ENCODE peak calls at places on chromosomes 1 and 21, in four cellular contexts. P, K, Q and T are unnamed samples.

GRCh38 chr21:38989097-38989744 is 183.5 kb downstream of the ETS2 start:
- DNase-seq in P (no peak), Q (no peak), K (no peak), T (no peak)

GRCh38 chr1:86849756-86850155 is 64.2 kb downstream of the SELENOF start:
- DNase-seq in K (no peak), P (no peak), Q (no peak), T (no peak)

GRCh38 chr1:44316231-44316759 is 38.8 kb downstream of the ERI3 start:
- DNase-seq in Q (no peak), P (no peak), K (no peak), T (no peak)

GRCh38 chr1:80656011-80656627 is 1144.6 kb upstream of the ADGRL2 start:
- DNase-seq in P (peak; percentile 13), K (peak; percentile 41), Q (no peak), T (no peak)

GRCh38 chr1:223199094-223199647 is 56.1 kb upstream of the TLR5 start:
- DNase-seq in P (no peak), K (no peak), Q (no peak), T (no peak)

GRCh38 chr1:28893403-28894102 is 20.8 kb upstream of the EPB41 start:
- DNase-seq in P (no peak), Q (peak; percentile 63), K (no peak), T (peak; percentile 63)

GRCh38 chr1:79161077-79161476 is 154.5 kb upstream of the ADGRL4 start:
- DNase-seq in Q (no peak), K (no peak), P (no peak), T (no peak)

GRCh38 chr1:244992833-244993232 is 128.5 kb upstream of the HNRNPU start:
- DNase-seq in K (no peak), P (no peak), Q (no peak), T (no peak)

GRCh38 chr1:233664254-233664653 is 50.3 kb downstream of the KCNK1 start:
- DNase-seq in P (no peak), Q (no peak), K (no peak), T (no peak)

GRCh38 chr1:198969981-198970380 is 331.1 kb downstream of the PTPRC start:
- DNase-seq in K (no peak), Q (no peak), P (no peak), T (no peak)

GRCh38 chr1:189567890-189568289 is 909.8 kb downstream of the BRINP3 start:
- DNase-seq in K (no peak), P (no peak), Q (no peak), T (no peak)

GRCh38 chr1:56137090-56137489 is 442.3 kb downstream of the PLPP3 start:
- DNase-seq in K (no peak), Q (no peak), P (no peak), T (no peak)

GRCh38 chr21:33857846-33858671 is 57.5 kb downstream of the ATP5PO start:
- DNase-seq in P (no peak), K (no peak), Q (no peak), T (no peak)

GRCh38 chr1:84890581-84890980 is 2.4 kb downstream of the LPAR3 start:
- DNase-seq in Q (no peak), K (no peak), P (no peak), T (no peak)

GRCh38 chr1:86741947-86742572 is 37.7 kb downstream of the SH3GLB1 start:
- DNase-seq in Q (peak; percentile 33), K (peak; percentile 13), P (peak; percentile 34), T (no peak)

GRCh38 chr21:39137248-39138186 is 45.7 kb downstream of the PSMG1 start:
- DNase-seq in Q (peak; percentile 32), K (peak; percentile 43), P (no peak), T (peak; percentile 64)

GRCh38 chr1:70420320-70420719 is 9.3 kb downstream of the CTH start:
- DNase-seq in K (no peak), Q (no peak), P (peak; percentile 23), T (peak; percentile 46)

GRCh38 chr1:146013566-146013937 is 8.0 kb downstream of the HJV start:
- DNase-seq in P (no peak), K (no peak), Q (no peak), T (no peak)

GRCh38 chr1:243793298-243793697 is 56.7 kb downstream of the AKT3 start:
- DNase-seq in P (no peak), Q (no peak), K (no peak), T (no peak)

GRCh38 chr1:67685558-67686271 is 714 bp downstream of the GADD45A start:
- DNase-seq in K (no peak), Q (peak; percentile 65), P (no peak), T (no peak)

GRCh38 chr1:84688461-84689061 is 1.7 kb downstream of the SSX2IP start:
- DNase-seq in Q (peak; percentile 17), K (no peak), P (no peak), T (no peak)

GRCh38 chr1:219340796-219341195 is 167.1 kb downstream of the LYPLAL1 start:
- DNase-seq in P (no peak), K (no peak), Q (no peak), T (no peak)

GRCh38 chr1:202349263-202349928 is 897 bp downstream of the PPP1R12B start:
- DNase-seq in P (no peak), Q (peak; percentile 66), K (peak; percentile 43), T (no peak)

GRCh38 chr1:165073402-165074007 is 283.0 kb downstream of the LMX1A start:
- DNase-seq in Q (no peak), K (peak; percentile 43), P (peak; percentile 51), T (no peak)

GRCh38 chr1:161019767-161020572 is 982 bp downstream of the F11R start:
- DNase-seq in Q (no peak), K (no peak), P (no peak), T (no peak)

GRCh38 chr1:112878321-112878720 is 77.7 kb downstream of the SLC16A1 start:
- DNase-seq in K (no peak), Q (peak; percentile 42), P (no peak), T (no peak)

DNA sequence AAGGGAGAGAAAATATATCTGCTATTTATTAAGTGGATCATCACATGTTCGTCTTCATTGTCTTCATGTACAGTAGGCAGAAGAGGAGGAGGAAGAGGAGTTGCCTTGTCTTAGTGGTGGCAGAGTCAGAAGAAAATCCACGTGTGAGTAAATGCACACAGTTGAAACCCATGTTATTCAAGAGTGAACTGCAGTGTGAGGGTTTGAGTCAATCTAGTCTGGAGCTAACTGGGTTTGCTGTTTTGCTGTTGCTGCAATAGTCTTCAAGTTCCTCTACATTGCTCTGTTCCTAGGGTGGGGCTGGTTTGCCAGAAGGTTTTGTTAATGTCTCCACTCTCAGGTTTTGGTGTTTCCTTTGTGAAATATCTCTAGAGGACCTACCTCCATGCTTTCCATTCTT is 3.1 kb upstream of the CD1A start:
- DNase-seq in P (no peak), K (no peak), Q (no peak), T (no peak)
- TF ChIP-seq SRF in P (no peak), K (no peak), Q (no peak), T (no peak)

GRCh38 chr1:7648761-7649384 is 122.2 kb upstream of the VAMP3 start:
- DNase-seq in Q (no peak), P (no peak), K (no peak), T (no peak)
- TF ChIP-seq POLR2AphosphoS5 in Q (no peak), P (no peak), K (no peak), T (no peak)

DNA sequence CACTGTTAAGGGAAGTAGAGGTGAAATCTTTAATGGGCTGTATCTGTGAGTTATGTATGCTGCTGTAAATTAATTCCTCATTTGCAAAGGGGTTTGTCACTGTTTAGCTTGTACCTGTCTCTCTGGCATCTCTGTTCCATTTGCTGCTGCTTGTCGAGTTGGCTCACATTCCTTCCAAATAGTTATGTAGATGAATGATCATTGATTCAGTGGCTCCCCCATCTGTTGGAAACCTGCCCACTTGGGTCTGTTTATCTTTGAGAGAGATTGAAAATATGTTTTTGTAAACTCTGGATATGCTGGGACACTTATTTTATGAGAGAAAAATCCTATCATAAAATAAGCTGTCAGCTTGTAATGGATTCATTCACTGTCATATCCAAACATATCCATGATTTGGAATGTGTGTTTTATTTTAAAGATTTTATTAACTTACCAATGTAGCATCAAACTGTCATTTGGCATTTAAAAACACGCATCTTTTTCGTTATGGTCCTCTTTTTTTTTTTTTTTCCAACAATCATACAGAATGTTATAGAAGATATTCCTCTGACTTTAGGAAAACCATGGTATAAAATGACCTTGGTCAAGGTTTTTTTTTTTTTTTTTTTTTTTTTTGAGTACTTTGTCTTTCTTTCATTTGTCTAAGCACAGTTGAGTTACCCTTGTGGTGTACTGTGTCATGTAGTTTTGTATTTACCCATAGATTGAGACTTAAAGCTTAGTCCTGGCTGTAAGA is 3.5 kb downstream of the RYR2 start:
- DNase-seq in K (no peak), Q (no peak), P (no peak), T (no peak)
- TF ChIP-seq FOSL1 in K (no peak), Q (no peak), P (no peak), T (no peak)

DNA sequence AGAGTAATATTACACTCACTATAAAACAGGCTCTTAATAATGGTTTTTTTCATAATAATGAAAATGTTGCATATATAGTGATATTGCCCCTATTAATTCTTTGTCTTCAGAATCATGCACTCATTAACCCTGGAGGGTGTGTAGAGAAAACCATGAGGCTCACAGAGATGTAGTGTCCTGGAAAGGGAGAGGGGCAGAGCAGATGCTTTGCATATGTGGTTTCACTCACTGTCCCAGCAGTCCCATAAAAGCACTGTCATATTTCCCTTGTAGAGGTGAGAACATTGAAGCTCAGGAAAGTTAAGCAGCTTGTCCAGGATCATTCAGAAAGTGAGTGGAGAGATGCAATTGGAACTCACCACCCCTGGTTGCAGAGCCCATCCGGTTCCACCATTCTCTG is 86.2 kb downstream of the RGL1 start:
- DNase-seq in Q (no peak), P (no peak), K (no peak), T (no peak)
- TF ChIP-seq SRF in Q (no peak), P (no peak), K (no peak), T (no peak)

GRCh38 chr1:119779869-119780356 is 11.2 kb upstream of the HMGCS2 start:
- DNase-seq in P (no peak), K (no peak), Q (no peak), T (no peak)
- TF ChIP-seq POLR2AphosphoS5 in P (no peak), K (no peak), Q (no peak), T (no peak)

DNA sequence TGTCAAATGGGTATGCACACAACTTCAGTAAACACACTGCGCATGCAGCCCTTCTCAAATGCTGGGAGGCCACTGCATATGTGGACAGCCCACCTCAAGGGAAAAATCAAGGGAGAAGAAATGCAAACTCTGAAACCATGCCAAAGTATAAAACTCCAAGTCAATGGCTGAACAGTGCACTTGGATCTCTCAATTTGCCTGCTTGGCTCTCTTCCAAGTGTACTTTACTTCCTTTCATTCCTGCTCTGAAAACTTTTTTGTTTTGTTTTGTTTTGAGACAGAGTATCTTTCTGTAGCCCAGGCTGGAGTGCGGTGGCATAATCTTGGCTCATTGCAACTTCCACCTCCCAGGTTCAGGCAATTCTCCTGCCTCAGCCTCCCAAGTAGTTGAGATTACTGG is 18.8 kb upstream of the COP1 start:
- DNase-seq in P (no peak), K (peak; percentile 24), Q (no peak), T (no peak)
- TF ChIP-seq FOSL1 in P (no peak), K (no peak), Q (no peak), T (no peak)

GRCh38 chr21:43881918-43882317 is 16.9 kb downstream of the AGPAT3 start:
- DNase-seq in P (no peak), Q (no peak), K (no peak), T (no peak)

GRCh38 chr21:43885721-43886120 is 20.7 kb downstream of the AGPAT3 start:
- DNase-seq in P (no peak), K (no peak), Q (no peak), T (no peak)

GRCh38 chr21:43884861-43885370 is 19.9 kb downstream of the AGPAT3 start:
- DNase-seq in K (peak; percentile 80), Q (no peak), P (no peak), T (no peak)

GRCh38 chr21:43882952-43883492 is 18.0 kb downstream of the AGPAT3 start:
- DNase-seq in K (no peak), Q (no peak), P (no peak), T (no peak)

GRCh38 chr21:43884012-43884860 is 19.2 kb downstream of the AGPAT3 start:
- DNase-seq in P (peak; percentile 83), Q (peak; percentile 97), K (peak; percentile 73), T (no peak)
- TF ChIP-seq SRF in P (no peak), Q (no peak), K (no peak), T (no peak)